ENCODE peak calls at places on chromosomes 4 and X, in six cellular contexts. B is RKO; X is upper lobe of right lung; O is activated effector memory CD4-positive, alpha-beta T cell treated with Interleukin-2 at 50 U/mL for 16 hours; H is RPMI8226; P is endothelial cell. K is an unnamed sample.

GRCh38 chr4:119103263-119103662 is 32.4 kb upstream of the MYOZ2 start:
- DNase-seq in O (no peak), X (no peak), P (peak), H (no peak), B (peak), K (no peak)

GRCh38 chrX:275967-276587 is 5.1 kb upstream of the PLCXD1 start:
- DNase-seq in B (peak), X (peak), P (peak), H (peak), O (peak), K (peak)

GRCh38 chr4:54568184-54568583 is 89.6 kb upstream of the KIT start:
- DNase-seq in H (no peak), X (no peak), O (no peak), P (no peak), B (peak), K (no peak)

GRCh38 chr4:129453524-129453923 is 357.6 kb downstream of the C4orf33 start:
- DNase-seq in X (no peak), P (no peak), O (no peak), H (no peak), B (no peak), K (no peak)

GRCh38 chr4:20086067-20086466 is 165.6 kb upstream of the SLIT2 start:
- DNase-seq in P (no peak), X (no peak), B (no peak), O (no peak), H (no peak), K (no peak)

GRCh38 chr4:8101213-8101781 is 57.3 kb downstream of the ABLIM2 start:
- DNase-seq in B (no peak), P (no peak), O (no peak), H (no peak), X (peak), K (no peak)

GRCh38 chr4:85508654-85509053 is 33.7 kb downstream of the ARHGAP24 start:
- DNase-seq in O (no peak), X (no peak), H (no peak), P (no peak), B (no peak), K (no peak)

GRCh38 chr4:46389301-46389761 is 597 bp downstream of the GABRA2 start:
- DNase-seq in B (no peak), O (no peak), H (no peak), P (no peak), X (no peak), K (no peak)

GRCh38 chr4:119286377-119287002 is 35.4 kb downstream of the FABP2 start:
- DNase-seq in B (peak), X (no peak), H (peak), P (peak), O (no peak), K (no peak)

GRCh38 chr4:177177446-177178160 is 132.1 kb upstream of the NEIL3 start:
- DNase-seq in B (no peak), O (no peak), P (no peak), H (no peak), X (no peak), K (no peak)

GRCh38 chr4:5887361-5888221 is 5.3 kb downstream of the CRMP1 start:
- DNase-seq in X (no peak), H (peak), P (peak), B (no peak), O (no peak), K (no peak)

GRCh38 chr4:40438384-40439026 is 103.4 kb downstream of the CHRNA9 start:
- DNase-seq in P (no peak), B (no peak), H (no peak), O (no peak), X (no peak), K (no peak)

GRCh38 chr4:73376251-73376650 is 27.8 kb upstream of the ALB start:
- DNase-seq in H (no peak), X (no peak), O (no peak), B (no peak), P (no peak), K (no peak)

GRCh38 chrX:47558436-47558835 is 2.6 kb upstream of the ARAF start:
- DNase-seq in O (no peak), P (no peak), X (no peak), B (no peak), H (no peak), K (no peak)

K was measured in spleen.